ENCODE peak calls at places on chromosomes 7 and 10, in seven cellular contexts. One of them, this sample, is unnamed.

GRCh38 chr7:66539948-66540375 is 88.7 kb upstream of the KCTD7 start:
- DNase-seq in activated T-cell treated with anti-CD3 and anti-CD28 coated beads, Interleukin-2, amount 50 U/mL, for 4 hours: no peak
- DNase-seq in hippocampal formation: no peak
- DNase-seq in NCI-H2081: no peak
- DNase-seq in kidney tubule cell: no peak
- DNase-seq in NCI-H1436: no peak
- DNase-seq in stimulated activated CD4-positive, alpha-beta T cell treated with anti-CD3 and anti-CD28 coated beads, Interleukin-15, amount 100 ng/mL, for 1 hour: no peak
- DNase-seq in this sample: no peak

GRCh38 chr7:143978585-143978984 is 21.5 kb upstream of the OR6B1 start:
- DNase-seq in stimulated activated CD4-positive, alpha-beta T cell treated with anti-CD3 and anti-CD28 coated beads, Interleukin-15, amount 100 ng/mL, for 1 hour: no peak
- DNase-seq in NCI-H1436: no peak
- DNase-seq in kidney tubule cell: no peak
- DNase-seq in hippocampal formation: no peak
- DNase-seq in activated T-cell treated with anti-CD3 and anti-CD28 coated beads, Interleukin-2, amount 50 U/mL, for 4 hours: no peak
- DNase-seq in NCI-H2081: no peak
- DNase-seq in this sample: no peak

GRCh38 chr10:72691470-72692056 is 380 bp upstream of the MCU start:
- DNase-seq in hippocampal formation: no peak
- DNase-seq in NCI-H1436: peak; percentile 94
- DNase-seq in kidney tubule cell: no peak
- DNase-seq in NCI-H2081: peak; percentile 95
- DNase-seq in activated T-cell treated with anti-CD3 and anti-CD28 coated beads, Interleukin-2, amount 50 U/mL, for 4 hours: no peak
- DNase-seq in stimulated activated CD4-positive, alpha-beta T cell treated with anti-CD3 and anti-CD28 coated beads, Interleukin-15, amount 100 ng/mL, for 1 hour: no peak
- DNase-seq in this sample: no peak

GRCh38 chr10:98431016-98431415 is 15.7 kb downstream of the HPS1 start:
- DNase-seq in kidney tubule cell: peak; percentile 86
- DNase-seq in stimulated activated CD4-positive, alpha-beta T cell treated with anti-CD3 and anti-CD28 coated beads, Interleukin-15, amount 100 ng/mL, for 1 hour: no peak
- DNase-seq in NCI-H2081: no peak
- DNase-seq in activated T-cell treated with anti-CD3 and anti-CD28 coated beads, Interleukin-2, amount 50 U/mL, for 4 hours: no peak
- DNase-seq in hippocampal formation: no peak
- DNase-seq in NCI-H1436: no peak
- DNase-seq in this sample: no peak

GRCh38 chr10:91247360-91248111 is 27.1 kb downstream of the PCGF5 start:
- DNase-seq in activated T-cell treated with anti-CD3 and anti-CD28 coated beads, Interleukin-2, amount 50 U/mL, for 4 hours: no peak
- DNase-seq in kidney tubule cell: no peak
- DNase-seq in hippocampal formation: no peak
- DNase-seq in stimulated activated CD4-positive, alpha-beta T cell treated with anti-CD3 and anti-CD28 coated beads, Interleukin-15, amount 100 ng/mL, for 1 hour: no peak
- DNase-seq in NCI-H2081: no peak
- DNase-seq in NCI-H1436: no peak
- DNase-seq in this sample: no peak

GRCh38 chr10:909831-910230 is 21.7 kb downstream of the LARP4B start:
- DNase-seq in stimulated activated CD4-positive, alpha-beta T cell treated with anti-CD3 and anti-CD28 coated beads, Interleukin-15, amount 100 ng/mL, for 1 hour: no peak
- DNase-seq in NCI-H2081: no peak
- DNase-seq in activated T-cell treated with anti-CD3 and anti-CD28 coated beads, Interleukin-2, amount 50 U/mL, for 4 hours: no peak
- DNase-seq in hippocampal formation: no peak
- DNase-seq in NCI-H1436: no peak
- DNase-seq in kidney tubule cell: peak; percentile 53
- DNase-seq in this sample: no peak

GRCh38 chr10:93074137-93074596 is 474 bp downstream of the CYP26A1 start:
- DNase-seq in NCI-H1436: no peak
- DNase-seq in kidney tubule cell: peak; percentile 14
- DNase-seq in stimulated activated CD4-positive, alpha-beta T cell treated with anti-CD3 and anti-CD28 coated beads, Interleukin-15, amount 100 ng/mL, for 1 hour: no peak
- DNase-seq in hippocampal formation: no peak
- DNase-seq in NCI-H2081: no peak
- DNase-seq in activated T-cell treated with anti-CD3 and anti-CD28 coated beads, Interleukin-2, amount 50 U/mL, for 4 hours: no peak
- DNase-seq in this sample: no peak

GRCh38 chr7:2357165-2357564 is 2.5 kb downstream of the EIF3B start:
- DNase-seq in NCI-H2081: no peak
- DNase-seq in NCI-H1436: no peak
- DNase-seq in activated T-cell treated with anti-CD3 and anti-CD28 coated beads, Interleukin-2, amount 50 U/mL, for 4 hours: no peak
- DNase-seq in hippocampal formation: no peak
- DNase-seq in stimulated activated CD4-positive, alpha-beta T cell treated with anti-CD3 and anti-CD28 coated beads, Interleukin-15, amount 100 ng/mL, for 1 hour: no peak
- DNase-seq in kidney tubule cell: no peak
- DNase-seq in this sample: no peak

GRCh38 chr7:31094271-31094670 is 42.2 kb downstream of the ADCYAP1R1 start:
- DNase-seq in stimulated activated CD4-positive, alpha-beta T cell treated with anti-CD3 and anti-CD28 coated beads, Interleukin-15, amount 100 ng/mL, for 1 hour: no peak
- DNase-seq in NCI-H2081: no peak
- DNase-seq in hippocampal formation: no peak
- DNase-seq in activated T-cell treated with anti-CD3 and anti-CD28 coated beads, Interleukin-2, amount 50 U/mL, for 4 hours: no peak
- DNase-seq in kidney tubule cell: no peak
- DNase-seq in NCI-H1436: no peak
- DNase-seq in this sample: no peak

GRCh38 chr10:94115725-94116124 is 122.0 kb downstream of the PLCE1 start:
- DNase-seq in NCI-H2081: no peak
- DNase-seq in stimulated activated CD4-positive, alpha-beta T cell treated with anti-CD3 and anti-CD28 coated beads, Interleukin-15, amount 100 ng/mL, for 1 hour: no peak
- DNase-seq in activated T-cell treated with anti-CD3 and anti-CD28 coated beads, Interleukin-2, amount 50 U/mL, for 4 hours: no peak
- DNase-seq in kidney tubule cell: peak; percentile 91
- DNase-seq in hippocampal formation: no peak
- DNase-seq in NCI-H1436: no peak
- DNase-seq in this sample: no peak

GRCh38 chr7:95950698-95951097 is 178.3 kb downstream of the DYNC1I1 start:
- DNase-seq in NCI-H2081: no peak
- DNase-seq in stimulated activated CD4-positive, alpha-beta T cell treated with anti-CD3 and anti-CD28 coated beads, Interleukin-15, amount 100 ng/mL, for 1 hour: no peak
- DNase-seq in NCI-H1436: no peak
- DNase-seq in activated T-cell treated with anti-CD3 and anti-CD28 coated beads, Interleukin-2, amount 50 U/mL, for 4 hours: no peak
- DNase-seq in hippocampal formation: no peak
- DNase-seq in kidney tubule cell: no peak
- DNase-seq in this sample: no peak

GRCh38 chr7:11707606-11708193 is 124.3 kb downstream of the THSD7A start:
- DNase-seq in NCI-H2081: no peak
- DNase-seq in stimulated activated CD4-positive, alpha-beta T cell treated with anti-CD3 and anti-CD28 coated beads, Interleukin-15, amount 100 ng/mL, for 1 hour: no peak
- DNase-seq in hippocampal formation: no peak
- DNase-seq in activated T-cell treated with anti-CD3 and anti-CD28 coated beads, Interleukin-2, amount 50 U/mL, for 4 hours: no peak
- DNase-seq in kidney tubule cell: peak; percentile 16
- DNase-seq in NCI-H1436: no peak
- DNase-seq in this sample: no peak

GRCh38 chr7:44433255-44434022 is 57.0 kb downstream of the NUDCD3 start:
- DNase-seq in NCI-H1436: no peak
- DNase-seq in NCI-H2081: no peak
- DNase-seq in kidney tubule cell: no peak
- DNase-seq in hippocampal formation: no peak
- DNase-seq in activated T-cell treated with anti-CD3 and anti-CD28 coated beads, Interleukin-2, amount 50 U/mL, for 4 hours: no peak
- DNase-seq in stimulated activated CD4-positive, alpha-beta T cell treated with anti-CD3 and anti-CD28 coated beads, Interleukin-15, amount 100 ng/mL, for 1 hour: no peak
- DNase-seq in this sample: no peak

GRCh38 chr7:142438235-142438922 is 180.5 kb upstream of the PRSS58 start:
- DNase-seq in NCI-H1436: no peak
- DNase-seq in kidney tubule cell: peak; percentile 35
- DNase-seq in stimulated activated CD4-positive, alpha-beta T cell treated with anti-CD3 and anti-CD28 coated beads, Interleukin-15, amount 100 ng/mL, for 1 hour: no peak
- DNase-seq in NCI-H2081: peak; percentile 27
- DNase-seq in hippocampal formation: peak; percentile 24
- DNase-seq in activated T-cell treated with anti-CD3 and anti-CD28 coated beads, Interleukin-2, amount 50 U/mL, for 4 hours: no peak
- DNase-seq in this sample: no peak

GRCh38 chr7:77543910-77544309 is 6.8 kb downstream of the PTPN12 start:
- DNase-seq in activated T-cell treated with anti-CD3 and anti-CD28 coated beads, Interleukin-2, amount 50 U/mL, for 4 hours: no peak
- DNase-seq in NCI-H1436: no peak
- DNase-seq in hippocampal formation: no peak
- DNase-seq in kidney tubule cell: no peak
- DNase-seq in stimulated activated CD4-positive, alpha-beta T cell treated with anti-CD3 and anti-CD28 coated beads, Interleukin-15, amount 100 ng/mL, for 1 hour: no peak
- DNase-seq in NCI-H2081: no peak
- DNase-seq in this sample: no peak

GRCh38 chr10:102714621-102715455 is at the start of gene SFXN2:
- DNase-seq in hippocampal formation: no peak
- DNase-seq in stimulated activated CD4-positive, alpha-beta T cell treated with anti-CD3 and anti-CD28 coated beads, Interleukin-15, amount 100 ng/mL, for 1 hour: peak; percentile 21
- DNase-seq in activated T-cell treated with anti-CD3 and anti-CD28 coated beads, Interleukin-2, amount 50 U/mL, for 4 hours: peak; percentile 44
- DNase-seq in NCI-H1436: peak; percentile 9
- DNase-seq in kidney tubule cell: no peak
- DNase-seq in NCI-H2081: peak; percentile 37
- DNase-seq in this sample: no peak

GRCh38 chr7:120865191-120865976 is 7.4 kb upstream of the TSPAN12 start:
- DNase-seq in NCI-H2081: no peak
- DNase-seq in NCI-H1436: no peak
- DNase-seq in kidney tubule cell: peak; percentile 59
- DNase-seq in activated T-cell treated with anti-CD3 and anti-CD28 coated beads, Interleukin-2, amount 50 U/mL, for 4 hours: no peak
- DNase-seq in stimulated activated CD4-positive, alpha-beta T cell treated with anti-CD3 and anti-CD28 coated beads, Interleukin-15, amount 100 ng/mL, for 1 hour: no peak
- DNase-seq in hippocampal formation: no peak
- DNase-seq in this sample: no peak

GRCh38 chr7:116285252-116285651 is 74.9 kb downstream of the TES start:
- DNase-seq in NCI-H2081: no peak
- DNase-seq in kidney tubule cell: no peak
- DNase-seq in stimulated activated CD4-positive, alpha-beta T cell treated with anti-CD3 and anti-CD28 coated beads, Interleukin-15, amount 100 ng/mL, for 1 hour: no peak
- DNase-seq in hippocampal formation: no peak
- DNase-seq in activated T-cell treated with anti-CD3 and anti-CD28 coated beads, Interleukin-2, amount 50 U/mL, for 4 hours: no peak
- DNase-seq in NCI-H1436: no peak
- DNase-seq in this sample: no peak

GRCh38 chr7:139753079-139753692 is 24.6 kb downstream of the HIPK2 start:
- DNase-seq in hippocampal formation: no peak
- DNase-seq in NCI-H1436: no peak
- DNase-seq in stimulated activated CD4-positive, alpha-beta T cell treated with anti-CD3 and anti-CD28 coated beads, Interleukin-15, amount 100 ng/mL, for 1 hour: no peak
- DNase-seq in NCI-H2081: no peak
- DNase-seq in kidney tubule cell: peak; percentile 37
- DNase-seq in activated T-cell treated with anti-CD3 and anti-CD28 coated beads, Interleukin-2, amount 50 U/mL, for 4 hours: no peak
- DNase-seq in this sample: no peak

GRCh38 chr7:33744293-33744692 is 161.0 kb upstream of the BMPER start:
- DNase-seq in stimulated activated CD4-positive, alpha-beta T cell treated with anti-CD3 and anti-CD28 coated beads, Interleukin-15, amount 100 ng/mL, for 1 hour: no peak
- DNase-seq in activated T-cell treated with anti-CD3 and anti-CD28 coated beads, Interleukin-2, amount 50 U/mL, for 4 hours: no peak
- DNase-seq in NCI-H1436: peak; percentile 53
- DNase-seq in hippocampal formation: no peak
- DNase-seq in kidney tubule cell: peak; percentile 23
- DNase-seq in NCI-H2081: peak; percentile 49
- DNase-seq in this sample: no peak

GRCh38 chr7:107874605-107875446 is 16.2 kb upstream of the DLD start:
- DNase-seq in hippocampal formation: no peak
- DNase-seq in activated T-cell treated with anti-CD3 and anti-CD28 coated beads, Interleukin-2, amount 50 U/mL, for 4 hours: peak; percentile 10
- DNase-seq in NCI-H2081: peak; percentile 67
- DNase-seq in NCI-H1436: peak; percentile 43
- DNase-seq in stimulated activated CD4-positive, alpha-beta T cell treated with anti-CD3 and anti-CD28 coated beads, Interleukin-15, amount 100 ng/mL, for 1 hour: no peak
- DNase-seq in kidney tubule cell: peak; percentile 66
- DNase-seq in this sample: peak; percentile 18

GRCh38 chr10:30985552-30985951 is 46.1 kb downstream of the ZNF438 start:
- DNase-seq in hippocampal formation: no peak
- DNase-seq in activated T-cell treated with anti-CD3 and anti-CD28 coated beads, Interleukin-2, amount 50 U/mL, for 4 hours: no peak
- DNase-seq in kidney tubule cell: peak; percentile 56
- DNase-seq in NCI-H2081: peak; percentile 0
- DNase-seq in NCI-H1436: no peak
- DNase-seq in stimulated activated CD4-positive, alpha-beta T cell treated with anti-CD3 and anti-CD28 coated beads, Interleukin-15, amount 100 ng/mL, for 1 hour: no peak
- DNase-seq in this sample: no peak

GRCh38 chr10:132648072-132648855 is 110.7 kb downstream of the INPP5A start:
- DNase-seq in kidney tubule cell: no peak
- DNase-seq in NCI-H2081: no peak
- DNase-seq in hippocampal formation: peak; percentile 46
- DNase-seq in stimulated activated CD4-positive, alpha-beta T cell treated with anti-CD3 and anti-CD28 coated beads, Interleukin-15, amount 100 ng/mL, for 1 hour: no peak
- DNase-seq in NCI-H1436: no peak
- DNase-seq in activated T-cell treated with anti-CD3 and anti-CD28 coated beads, Interleukin-2, amount 50 U/mL, for 4 hours: no peak
- DNase-seq in this sample: no peak

GRCh38 chr10:1096287-1096889 is 40.2 kb downstream of the WDR37 start:
- DNase-seq in stimulated activated CD4-positive, alpha-beta T cell treated with anti-CD3 and anti-CD28 coated beads, Interleukin-15, amount 100 ng/mL, for 1 hour: no peak
- DNase-seq in kidney tubule cell: no peak
- DNase-seq in activated T-cell treated with anti-CD3 and anti-CD28 coated beads, Interleukin-2, amount 50 U/mL, for 4 hours: no peak
- DNase-seq in NCI-H2081: no peak
- DNase-seq in NCI-H1436: no peak
- DNase-seq in hippocampal formation: no peak
- DNase-seq in this sample: no peak

GRCh38 chr7:69617364-69617763 is 19.1 kb downstream of the AUTS2 start:
- DNase-seq in stimulated activated CD4-positive, alpha-beta T cell treated with anti-CD3 and anti-CD28 coated beads, Interleukin-15, amount 100 ng/mL, for 1 hour: no peak
- DNase-seq in kidney tubule cell: no peak
- DNase-seq in hippocampal formation: no peak
- DNase-seq in NCI-H1436: no peak
- DNase-seq in NCI-H2081: no peak
- DNase-seq in activated T-cell treated with anti-CD3 and anti-CD28 coated beads, Interleukin-2, amount 50 U/mL, for 4 hours: no peak
- DNase-seq in this sample: no peak

GRCh38 chr10:111756541-111757061 is 427.0 kb downstream of the GPAM start:
- DNase-seq in kidney tubule cell: peak; percentile 62
- DNase-seq in hippocampal formation: peak; percentile 10
- DNase-seq in NCI-H1436: peak; percentile 36
- DNase-seq in NCI-H2081: peak; percentile 0
- DNase-seq in stimulated activated CD4-positive, alpha-beta T cell treated with anti-CD3 and anti-CD28 coated beads, Interleukin-15, amount 100 ng/mL, for 1 hour: no peak
- DNase-seq in activated T-cell treated with anti-CD3 and anti-CD28 coated beads, Interleukin-2, amount 50 U/mL, for 4 hours: no peak
- DNase-seq in this sample: peak; percentile 5

GRCh38 chr10:118832242-118832651 is 77.5 kb upstream of the CACUL1 start:
- DNase-seq in hippocampal formation: peak; percentile 15
- DNase-seq in NCI-H2081: peak; percentile 21
- DNase-seq in stimulated activated CD4-positive, alpha-beta T cell treated with anti-CD3 and anti-CD28 coated beads, Interleukin-15, amount 100 ng/mL, for 1 hour: no peak
- DNase-seq in NCI-H1436: no peak
- DNase-seq in kidney tubule cell: no peak
- DNase-seq in activated T-cell treated with anti-CD3 and anti-CD28 coated beads, Interleukin-2, amount 50 U/mL, for 4 hours: no peak
- DNase-seq in this sample: no peak

GRCh38 chr7:16130127-16131110 is 290.9 kb downstream of the CRPPA start:
- DNase-seq in activated T-cell treated with anti-CD3 and anti-CD28 coated beads, Interleukin-2, amount 50 U/mL, for 4 hours: no peak
- DNase-seq in NCI-H2081: no peak
- DNase-seq in hippocampal formation: no peak
- DNase-seq in kidney tubule cell: peak; percentile 14
- DNase-seq in NCI-H1436: no peak
- DNase-seq in stimulated activated CD4-positive, alpha-beta T cell treated with anti-CD3 and anti-CD28 coated beads, Interleukin-15, amount 100 ng/mL, for 1 hour: no peak
- DNase-seq in this sample: no peak

GRCh38 chr7:87128883-87129282 is 23.4 kb upstream of the DMTF1 start:
- DNase-seq in NCI-H1436: peak; percentile 9
- DNase-seq in NCI-H2081: no peak
- DNase-seq in hippocampal formation: no peak
- DNase-seq in stimulated activated CD4-positive, alpha-beta T cell treated with anti-CD3 and anti-CD28 coated beads, Interleukin-15, amount 100 ng/mL, for 1 hour: no peak
- DNase-seq in activated T-cell treated with anti-CD3 and anti-CD28 coated beads, Interleukin-2, amount 50 U/mL, for 4 hours: no peak
- DNase-seq in kidney tubule cell: no peak
- DNase-seq in this sample: no peak

GRCh38 chr7:2592375-2592865 is 33.6 kb downstream of the IQCE start:
- DNase-seq in activated T-cell treated with anti-CD3 and anti-CD28 coated beads, Interleukin-2, amount 50 U/mL, for 4 hours: no peak
- DNase-seq in NCI-H2081: no peak
- DNase-seq in NCI-H1436: no peak
- DNase-seq in stimulated activated CD4-positive, alpha-beta T cell treated with anti-CD3 and anti-CD28 coated beads, Interleukin-15, amount 100 ng/mL, for 1 hour: no peak
- DNase-seq in hippocampal formation: no peak
- DNase-seq in kidney tubule cell: no peak
- DNase-seq in this sample: no peak

GRCh38 chr10:49666685-49667084 is 12.8 kb upstream of the C10orf53 start:
- DNase-seq in stimulated activated CD4-positive, alpha-beta T cell treated with anti-CD3 and anti-CD28 coated beads, Interleukin-15, amount 100 ng/mL, for 1 hour: no peak
- DNase-seq in NCI-H1436: no peak
- DNase-seq in activated T-cell treated with anti-CD3 and anti-CD28 coated beads, Interleukin-2, amount 50 U/mL, for 4 hours: no peak
- DNase-seq in NCI-H2081: no peak
- DNase-seq in hippocampal formation: no peak
- DNase-seq in kidney tubule cell: no peak
- DNase-seq in this sample: no peak